ENCODE peak calls at places on chromosome 17, in five cellular contexts. One of them, this sample, is unnamed.

GRCh38 chr17:72249441-72249840 is 128.6 kb downstream of the SOX9 start:
- DNase-seq in glutamatergic neuron: no peak
- DNase-seq in astrocyte of the cerebellum: no peak
- DNase-seq in tibial nerve: no peak
- DNase-seq in foreskin fibroblast: no peak
- DNase-seq in this sample: no peak

GRCh38 chr17:2271985-2272702 is 31.4 kb downstream of the SMG6 start:
- DNase-seq in foreskin fibroblast: no peak
- DNase-seq in tibial nerve: no peak
- DNase-seq in astrocyte of the cerebellum: no peak
- DNase-seq in glutamatergic neuron: no peak
- DNase-seq in this sample: no peak

GRCh38 chr17:81802856-81803643 is 900 bp upstream of the GCGR start:
- DNase-seq in foreskin fibroblast: no peak
- DNase-seq in astrocyte of the cerebellum: no peak
- DNase-seq in glutamatergic neuron: no peak
- DNase-seq in tibial nerve: no peak
- DNase-seq in this sample: no peak

GRCh38 chr17:20156196-20157077 is 147.3 kb downstream of the SPECC1 start:
- DNase-seq in glutamatergic neuron: peak
- DNase-seq in tibial nerve: no peak
- DNase-seq in astrocyte of the cerebellum: no peak
- DNase-seq in foreskin fibroblast: peak
- DNase-seq in this sample: no peak

GRCh38 chr17:27340990-27341595 is 47.2 kb downstream of the WSB1 start:
- DNase-seq in glutamatergic neuron: no peak
- DNase-seq in foreskin fibroblast: peak
- DNase-seq in tibial nerve: no peak
- DNase-seq in astrocyte of the cerebellum: no peak
- DNase-seq in this sample: no peak

GRCh38 chr17:13076905-13077304 is 59.1 kb upstream of the ELAC2 start:
- DNase-seq in astrocyte of the cerebellum: no peak
- DNase-seq in glutamatergic neuron: no peak
- DNase-seq in tibial nerve: no peak
- DNase-seq in foreskin fibroblast: peak
- DNase-seq in this sample: no peak

GRCh38 chr17:65334391-65334790 is 197.2 kb downstream of the RGS9 start:
- DNase-seq in astrocyte of the cerebellum: no peak
- DNase-seq in foreskin fibroblast: peak
- DNase-seq in glutamatergic neuron: no peak
- DNase-seq in tibial nerve: no peak
- DNase-seq in this sample: no peak

GRCh38 chr17:22507823-22508222 is 815.5 kb downstream of the KCNJ18 start:
- DNase-seq in tibial nerve: no peak
- DNase-seq in foreskin fibroblast: no peak
- DNase-seq in astrocyte of the cerebellum: no peak
- DNase-seq in glutamatergic neuron: no peak
- DNase-seq in this sample: no peak

GRCh38 chr17:63173903-63174302 is 207.9 kb downstream of the TANC2 start:
- DNase-seq in foreskin fibroblast: peak
- DNase-seq in glutamatergic neuron: no peak
- DNase-seq in tibial nerve: no peak
- DNase-seq in astrocyte of the cerebellum: no peak
- DNase-seq in this sample: no peak

GRCh38 chr17:1040216-1040600 is 43.3 kb downstream of the TIMM22 start:
- DNase-seq in astrocyte of the cerebellum: no peak
- DNase-seq in tibial nerve: peak
- DNase-seq in foreskin fibroblast: peak
- DNase-seq in glutamatergic neuron: no peak
- DNase-seq in this sample: no peak

GRCh38 chr17:76927577-76927976 is 59.4 kb downstream of the MGAT5B start:
- DNase-seq in foreskin fibroblast: no peak
- DNase-seq in astrocyte of the cerebellum: no peak
- DNase-seq in glutamatergic neuron: no peak
- DNase-seq in tibial nerve: no peak
- DNase-seq in this sample: no peak

GRCh38 chr17:71472809-71473789 is 647.7 kb upstream of the SOX9 start:
- DNase-seq in astrocyte of the cerebellum: peak
- DNase-seq in tibial nerve: no peak
- DNase-seq in foreskin fibroblast: peak
- DNase-seq in glutamatergic neuron: no peak
- DNase-seq in this sample: no peak

GRCh38 chr17:61967729-61968128 is 39.9 kb upstream of the INTS2 start:
- DNase-seq in foreskin fibroblast: no peak
- DNase-seq in glutamatergic neuron: no peak
- DNase-seq in tibial nerve: no peak
- DNase-seq in astrocyte of the cerebellum: no peak
- DNase-seq in this sample: no peak

GRCh38 chr17:70945386-70945785 is 776.1 kb downstream of the KCNJ2 start:
- DNase-seq in astrocyte of the cerebellum: no peak
- DNase-seq in tibial nerve: no peak
- DNase-seq in foreskin fibroblast: no peak
- DNase-seq in glutamatergic neuron: no peak
- DNase-seq in this sample: no peak

GRCh38 chr17:47297661-47298400 is 25.9 kb upstream of the EFCAB13 start:
- DNase-seq in astrocyte of the cerebellum: no peak
- DNase-seq in tibial nerve: no peak
- DNase-seq in glutamatergic neuron: no peak
- DNase-seq in foreskin fibroblast: no peak
- DNase-seq in this sample: peak

GRCh38 chr17:8253801-8254200 is 4.7 kb downstream of the PFAS start:
- DNase-seq in tibial nerve: no peak
- DNase-seq in glutamatergic neuron: peak
- DNase-seq in astrocyte of the cerebellum: no peak
- DNase-seq in foreskin fibroblast: peak
- DNase-seq in this sample: no peak

GRCh38 chr17:879546-879945 is 97.4 kb downstream of the MRM3 start:
- DNase-seq in astrocyte of the cerebellum: peak
- DNase-seq in foreskin fibroblast: peak
- DNase-seq in tibial nerve: peak
- DNase-seq in glutamatergic neuron: peak
- DNase-seq in this sample: peak

GRCh38 chr17:48307814-48308411 is 122.1 kb downstream of the SKAP1 start:
- DNase-seq in astrocyte of the cerebellum: peak
- DNase-seq in tibial nerve: peak
- DNase-seq in foreskin fibroblast: peak
- DNase-seq in glutamatergic neuron: peak
- DNase-seq in this sample: no peak

GRCh38 chr17:8056232-8056975 is 17.5 kb downstream of the ALOX15B start:
- DNase-seq in foreskin fibroblast: peak
- DNase-seq in glutamatergic neuron: no peak
- DNase-seq in tibial nerve: peak
- DNase-seq in astrocyte of the cerebellum: peak
- DNase-seq in this sample: peak

GRCh38 chr17:38766341-38766740 is 13.8 kb downstream of the PSMB3 start:
- DNase-seq in astrocyte of the cerebellum: no peak
- DNase-seq in tibial nerve: no peak
- DNase-seq in foreskin fibroblast: no peak
- DNase-seq in glutamatergic neuron: no peak
- DNase-seq in this sample: no peak

GRCh38 chr17:17216776-17217175 is 10.6 kb upstream of the PLD6 start:
- DNase-seq in glutamatergic neuron: no peak
- DNase-seq in tibial nerve: no peak
- DNase-seq in astrocyte of the cerebellum: no peak
- DNase-seq in foreskin fibroblast: no peak
- DNase-seq in this sample: no peak
- TF ChIP-seq CTCF in glutamatergic neuron: no peak
- TF ChIP-seq CTCF in tibial nerve: no peak
- TF ChIP-seq CTCF in astrocyte of the cerebellum: no peak
- TF ChIP-seq CTCF in foreskin fibroblast: no peak
- TF ChIP-seq CTCF in this sample: no peak

DNA sequence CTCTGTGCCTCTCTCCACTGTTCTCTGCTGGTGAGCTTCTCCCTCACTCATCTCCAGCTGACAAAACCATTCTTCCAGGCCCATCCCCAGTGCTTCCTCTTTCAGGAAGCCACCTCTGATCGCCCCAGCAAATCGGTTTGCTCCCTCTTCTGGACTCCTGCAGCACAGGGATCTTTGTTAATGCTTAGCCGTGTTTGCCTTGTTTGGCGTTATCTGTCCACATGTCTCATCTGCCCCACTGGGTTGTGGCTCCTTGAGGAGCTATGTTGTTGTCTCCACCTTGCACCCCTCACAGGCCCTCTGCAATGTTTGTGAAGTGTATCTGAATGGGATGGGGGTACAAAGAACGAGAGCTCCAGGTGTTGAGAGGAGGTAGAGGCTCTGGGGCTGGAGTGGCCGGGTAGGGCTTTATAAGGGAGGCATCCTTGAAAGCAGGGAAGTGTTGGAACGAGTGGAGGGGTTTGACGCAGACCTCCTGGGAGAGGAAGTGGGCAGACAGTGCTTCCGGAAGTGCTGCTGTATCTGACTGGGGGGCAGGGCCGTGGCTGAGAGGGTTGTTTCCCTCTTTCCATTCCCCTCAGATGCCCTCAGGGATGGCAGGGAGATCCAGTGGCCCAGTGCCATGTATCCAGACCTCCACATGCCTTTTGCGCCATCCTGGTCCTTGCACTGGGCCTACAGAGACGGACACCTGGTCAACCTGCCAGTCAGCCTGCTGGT is 27.8 kb downstream of the CASKIN2 start:
- DNase-seq in glutamatergic neuron: no peak
- DNase-seq in tibial nerve: no peak
- DNase-seq in astrocyte of the cerebellum: no peak
- DNase-seq in foreskin fibroblast: peak
- DNase-seq in this sample: peak
- TF ChIP-seq CTCF in glutamatergic neuron: no peak
- TF ChIP-seq CTCF in tibial nerve: no peak
- TF ChIP-seq CTCF in astrocyte of the cerebellum: no peak
- TF ChIP-seq CTCF in foreskin fibroblast: no peak
- TF ChIP-seq CTCF in this sample: no peak

GRCh38 chr17:17702821-17703607 is 21.8 kb downstream of the RAI1 start:
- DNase-seq in astrocyte of the cerebellum: no peak
- DNase-seq in tibial nerve: no peak
- DNase-seq in foreskin fibroblast: no peak
- DNase-seq in glutamatergic neuron: peak
- DNase-seq in this sample: no peak
- TF ChIP-seq CTCF in astrocyte of the cerebellum: no peak
- TF ChIP-seq CTCF in tibial nerve: no peak
- TF ChIP-seq CTCF in foreskin fibroblast: no peak
- TF ChIP-seq CTCF in glutamatergic neuron: no peak
- TF ChIP-seq CTCF in this sample: no peak

DNA sequence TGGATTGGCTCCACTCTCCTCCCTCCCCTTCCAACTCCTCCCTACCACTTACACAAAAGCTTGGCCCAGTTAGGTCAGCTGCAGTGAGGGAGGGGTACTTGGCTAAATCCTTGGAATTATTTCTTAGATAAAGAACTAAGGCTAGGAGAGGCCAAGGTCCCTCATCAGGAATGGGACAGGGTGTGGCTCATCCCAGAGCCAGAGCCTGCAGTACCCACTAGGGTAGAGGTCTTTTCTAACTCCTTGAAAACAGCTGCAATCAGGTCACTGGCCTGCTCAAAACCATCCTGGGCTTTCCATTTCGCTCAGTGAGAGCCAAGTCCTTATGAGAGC is 1.9 kb upstream of the SLC46A1 start:
- DNase-seq in foreskin fibroblast: no peak
- DNase-seq in glutamatergic neuron: no peak
- DNase-seq in tibial nerve: no peak
- DNase-seq in astrocyte of the cerebellum: no peak
- DNase-seq in this sample: no peak
- TF ChIP-seq CTCF in foreskin fibroblast: no peak
- TF ChIP-seq CTCF in glutamatergic neuron: no peak
- TF ChIP-seq CTCF in tibial nerve: no peak
- TF ChIP-seq CTCF in astrocyte of the cerebellum: no peak
- TF ChIP-seq CTCF in this sample: no peak

GRCh38 chr17:29116652-29117439 is 63.4 kb downstream of the MYO18A start:
- DNase-seq in foreskin fibroblast: peak
- DNase-seq in tibial nerve: peak
- DNase-seq in astrocyte of the cerebellum: no peak
- DNase-seq in glutamatergic neuron: peak
- DNase-seq in this sample: no peak

GRCh38 chr17:29114141-29114540 is 66.1 kb downstream of the MYO18A start:
- DNase-seq in astrocyte of the cerebellum: no peak
- DNase-seq in glutamatergic neuron: no peak
- DNase-seq in tibial nerve: no peak
- DNase-seq in foreskin fibroblast: peak
- DNase-seq in this sample: no peak

GRCh38 chr17:29115435-29115834 is 64.8 kb downstream of the MYO18A start:
- DNase-seq in astrocyte of the cerebellum: no peak
- DNase-seq in tibial nerve: no peak
- DNase-seq in foreskin fibroblast: no peak
- DNase-seq in glutamatergic neuron: no peak
- DNase-seq in this sample: no peak

GRCh38 chr17:29117440-29117753 is 62.8 kb downstream of the MYO18A start:
- DNase-seq in astrocyte of the cerebellum: no peak
- DNase-seq in foreskin fibroblast: no peak
- DNase-seq in tibial nerve: no peak
- DNase-seq in glutamatergic neuron: no peak
- DNase-seq in this sample: no peak

DNA sequence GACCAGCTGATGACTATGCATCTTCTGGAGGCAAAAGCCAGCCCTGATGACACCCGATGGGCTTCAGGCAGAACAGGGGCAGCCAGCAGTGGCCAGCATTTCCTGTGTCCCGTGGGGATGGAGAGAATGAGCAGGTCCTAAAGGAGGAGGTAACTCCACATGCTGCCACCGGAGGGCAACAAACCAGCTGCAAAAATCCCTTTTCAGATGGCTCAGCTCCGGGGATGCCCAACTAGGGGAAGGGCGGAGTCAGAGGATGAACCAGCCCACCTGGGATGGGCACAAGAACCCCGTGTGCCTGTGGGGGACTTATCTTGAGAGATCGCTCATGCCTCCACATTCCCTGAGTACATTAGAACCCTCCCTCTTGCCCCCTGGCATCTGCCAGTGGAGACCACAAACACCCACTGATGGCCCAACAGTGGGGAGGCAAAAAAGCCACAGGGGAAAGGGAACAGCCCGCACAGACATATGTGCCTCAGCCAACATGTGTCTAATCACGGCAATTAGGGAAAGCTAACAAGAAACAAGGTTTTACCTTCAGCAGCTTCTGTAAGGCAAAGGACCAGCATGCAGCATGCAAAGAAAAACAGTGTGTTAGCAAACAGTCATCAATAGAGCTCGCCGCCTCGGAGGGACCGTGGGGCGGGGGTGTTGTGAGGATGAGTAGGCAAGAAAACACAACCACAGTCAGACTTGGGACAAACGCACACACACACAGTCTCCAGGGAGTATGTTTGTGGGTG is 64.1 kb downstream of the MYO18A start:
- DNase-seq in astrocyte of the cerebellum: no peak
- DNase-seq in glutamatergic neuron: peak
- DNase-seq in foreskin fibroblast: peak
- DNase-seq in tibial nerve: no peak
- DNase-seq in this sample: no peak
- TF ChIP-seq CTCF in astrocyte of the cerebellum: peak
- TF ChIP-seq CTCF in glutamatergic neuron: peak
- TF ChIP-seq CTCF in foreskin fibroblast: peak
- TF ChIP-seq CTCF in tibial nerve: peak
- TF ChIP-seq CTCF in this sample: no peak

DNA sequence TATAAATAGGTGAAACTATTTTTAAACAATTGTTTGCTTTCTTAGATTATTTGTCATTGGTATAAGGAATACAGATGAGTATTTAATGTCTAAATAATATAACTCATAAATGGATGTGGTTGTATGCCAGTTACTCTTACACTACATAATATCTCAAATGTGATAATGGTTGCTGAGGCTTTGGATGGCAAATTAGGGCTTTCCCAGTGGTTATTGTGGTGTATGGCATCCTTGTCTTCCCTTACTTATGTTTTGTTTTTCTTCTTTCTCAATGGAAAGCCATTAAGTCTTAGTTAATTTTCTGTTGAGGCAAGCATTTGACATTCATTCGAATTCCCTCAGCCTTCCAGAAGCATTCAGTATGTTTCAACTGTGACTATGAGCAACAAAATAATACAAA is 10.5 kb downstream of the OMG start:
- DNase-seq in astrocyte of the cerebellum: no peak
- DNase-seq in foreskin fibroblast: no peak
- DNase-seq in tibial nerve: no peak
- DNase-seq in glutamatergic neuron: no peak
- DNase-seq in this sample: no peak
- TF ChIP-seq CTCF in astrocyte of the cerebellum: no peak
- TF ChIP-seq CTCF in foreskin fibroblast: no peak
- TF ChIP-seq CTCF in tibial nerve: no peak
- TF ChIP-seq CTCF in glutamatergic neuron: peak
- TF ChIP-seq CTCF in this sample: no peak